ENCODE peak calls at places on chromosome X, in four cellular contexts. One of them, this sample, is unnamed.

GRCh38 chrX:17553451-17553850 is 178.5 kb downstream of the NHS start:
- DNase-seq in fibroblast of lung: peak; percentile 88
- DNase-seq in RWPE1: peak; percentile 51
- DNase-seq in body of pancreas: no peak
- DNase-seq in this sample: no peak

GRCh38 chrX:118637997-118638396 is 89.4 kb upstream of the IL13RA1 start:
- DNase-seq in fibroblast of lung: no peak
- DNase-seq in RWPE1: no peak
- DNase-seq in body of pancreas: no peak
- DNase-seq in this sample: no peak

GRCh38 chrX:39670281-39670680 is 427.5 kb downstream of the BCOR start:
- DNase-seq in fibroblast of lung: peak; percentile 38
- DNase-seq in RWPE1: no peak
- DNase-seq in body of pancreas: no peak
- DNase-seq in this sample: no peak

GRCh38 chrX:50431623-50432022 is 39.0 kb downstream of the DGKK start:
- DNase-seq in fibroblast of lung: no peak
- DNase-seq in RWPE1: no peak
- DNase-seq in body of pancreas: no peak
- DNase-seq in this sample: no peak

GRCh38 chrX:53281321-53281822 is at the start of gene IQSEC2:
- DNase-seq in fibroblast of lung: peak; percentile 82
- DNase-seq in RWPE1: peak; percentile 68
- DNase-seq in body of pancreas: peak; percentile 88
- DNase-seq in this sample: no peak

GRCh38 chrX:53268173-53268572 is 13.2 kb downstream of the IQSEC2 start:
- DNase-seq in fibroblast of lung: no peak
- DNase-seq in RWPE1: peak; percentile 48
- DNase-seq in body of pancreas: no peak
- DNase-seq in this sample: no peak

GRCh38 chrX:21400408-21401121 is 26.3 kb downstream of the CNKSR2 start:
- DNase-seq in fibroblast of lung: no peak
- DNase-seq in RWPE1: no peak
- DNase-seq in body of pancreas: no peak
- DNase-seq in this sample: no peak

GRCh38 chrX:43836435-43837184 is 45.6 kb downstream of the MAOB start:
- DNase-seq in fibroblast of lung: peak; percentile 13
- DNase-seq in RWPE1: peak; percentile 2
- DNase-seq in body of pancreas: no peak
- DNase-seq in this sample: no peak

GRCh38 chrX:667360-667759 is 36.8 kb downstream of the SHOX start:
- DNase-seq in fibroblast of lung: no peak
- DNase-seq in RWPE1: no peak
- DNase-seq in body of pancreas: no peak
- DNase-seq in this sample: no peak

GRCh38 chrX:37746268-37746931 is 33.5 kb upstream of the CYBB start:
- DNase-seq in fibroblast of lung: peak; percentile 28
- DNase-seq in RWPE1: no peak
- DNase-seq in body of pancreas: no peak
- DNase-seq in this sample: no peak

GRCh38 chrX:318068-318738 is 393 bp downstream of the GTPBP6 start:
- DNase-seq in fibroblast of lung: peak; percentile 97
- DNase-seq in RWPE1: peak; percentile 95
- DNase-seq in body of pancreas: peak; percentile 99
- DNase-seq in this sample: peak; percentile 92

GRCh38 chrX:78548012-78548411 is 111.1 kb downstream of the RTL3 start:
- DNase-seq in fibroblast of lung: peak; percentile 59
- DNase-seq in RWPE1: no peak
- DNase-seq in body of pancreas: no peak
- DNase-seq in this sample: no peak

GRCh38 chrX:12919051-12919450 is 12.6 kb downstream of the TLR8 start:
- DNase-seq in fibroblast of lung: no peak
- DNase-seq in RWPE1: peak; percentile 1
- DNase-seq in body of pancreas: no peak
- DNase-seq in this sample: no peak

GRCh38 chrX:119635799-119636198 is 29.6 kb upstream of the NKRF start:
- DNase-seq in fibroblast of lung: no peak
- DNase-seq in RWPE1: no peak
- DNase-seq in body of pancreas: no peak
- DNase-seq in this sample: no peak

GRCh38 chrX:112808651-112809050 is 32.0 kb downstream of the AMOT start:
- DNase-seq in fibroblast of lung: no peak
- DNase-seq in RWPE1: no peak
- DNase-seq in body of pancreas: no peak
- DNase-seq in this sample: no peak

GRCh38 chrX:55907968-55908607 is 190.5 kb downstream of the RRAGB start:
- DNase-seq in fibroblast of lung: peak; percentile 7
- DNase-seq in RWPE1: peak; percentile 3
- DNase-seq in body of pancreas: peak; percentile 71
- DNase-seq in this sample: peak; percentile 42

GRCh38 chrX:102720237-102721168 is at the start of gene GPRASP3:
- DNase-seq in fibroblast of lung: peak; percentile 75
- DNase-seq in RWPE1: peak; percentile 62
- DNase-seq in body of pancreas: peak; percentile 90
- DNase-seq in this sample: no peak

GRCh38 chrX:154799554-154800348 is 5.5 kb downstream of the MPP1 start:
- DNase-seq in fibroblast of lung: peak; percentile 28
- DNase-seq in RWPE1: no peak
- DNase-seq in body of pancreas: peak; percentile 77
- DNase-seq in this sample: peak; percentile 12

GRCh38 chrX:24149346-24150050 is at the start of gene ZFX:
- DNase-seq in fibroblast of lung: peak; percentile 76
- DNase-seq in RWPE1: no peak
- DNase-seq in body of pancreas: peak; percentile 79
- DNase-seq in this sample: peak; percentile 54

GRCh38 chrX:24153796-24154189 is 4.3 kb downstream of the ZFX start:
- DNase-seq in fibroblast of lung: no peak
- DNase-seq in RWPE1: no peak
- DNase-seq in body of pancreas: no peak
- DNase-seq in this sample: no peak

GRCh38 chrX:24153175-24153795 is 3.8 kb downstream of the ZFX start:
- DNase-seq in fibroblast of lung: no peak
- DNase-seq in RWPE1: peak; percentile 1
- DNase-seq in body of pancreas: no peak
- DNase-seq in this sample: no peak

GRCh38 chrX:24150051-24150790 is 692 bp downstream of the ZFX start:
- DNase-seq in fibroblast of lung: peak; percentile 92
- DNase-seq in RWPE1: peak; percentile 77
- DNase-seq in body of pancreas: peak; percentile 92
- DNase-seq in this sample: peak; percentile 81

DNA sequence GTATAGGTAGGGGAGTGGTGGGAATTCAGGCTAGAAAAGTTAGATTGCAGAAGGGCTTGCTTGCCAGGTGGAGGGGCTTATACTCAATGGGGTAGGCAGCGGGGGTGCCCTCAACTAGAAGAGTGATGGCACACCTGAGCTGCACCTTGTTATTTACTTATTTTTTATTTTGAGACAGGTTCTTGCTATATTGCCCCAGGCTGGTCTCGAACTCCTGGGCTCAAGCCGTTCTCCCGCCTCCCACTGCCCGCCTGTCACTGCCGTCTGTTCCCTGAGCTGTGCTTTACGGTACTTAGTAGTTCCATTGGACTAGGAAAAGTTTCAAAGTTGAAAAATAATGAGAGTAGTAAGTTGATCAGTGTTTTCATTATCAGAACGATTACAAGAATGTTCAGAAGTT is 2.0 kb downstream of the ZFX start:
- DNase-seq in fibroblast of lung: no peak
- DNase-seq in RWPE1: no peak
- DNase-seq in body of pancreas: peak; percentile 20
- DNase-seq in this sample: no peak
- TF ChIP-seq CTCF in fibroblast of lung: no peak
- TF ChIP-seq CTCF in RWPE1: no peak
- TF ChIP-seq CTCF in body of pancreas: no peak
- TF ChIP-seq CTCF in this sample: no peak

GRCh38 chrX:136954930-136955329 is 74.4 kb upstream of the RBMX start:
- DNase-seq in fibroblast of lung: peak; percentile 28
- DNase-seq in RWPE1: peak; percentile 1
- DNase-seq in body of pancreas: no peak
- DNase-seq in this sample: no peak
- TF ChIP-seq CTCF in fibroblast of lung: peak; percentile 26
- TF ChIP-seq CTCF in RWPE1: peak; percentile 30
- TF ChIP-seq CTCF in body of pancreas: peak; percentile 57
- TF ChIP-seq CTCF in this sample: peak; percentile 63

GRCh38 chrX:48826135-48826875 is at the start of gene ERAS:
- DNase-seq in fibroblast of lung: no peak
- DNase-seq in RWPE1: no peak
- DNase-seq in body of pancreas: no peak
- DNase-seq in this sample: no peak
- TF ChIP-seq CTCF in fibroblast of lung: no peak
- TF ChIP-seq CTCF in RWPE1: no peak
- TF ChIP-seq CTCF in body of pancreas: no peak
- TF ChIP-seq CTCF in this sample: no peak

DNA sequence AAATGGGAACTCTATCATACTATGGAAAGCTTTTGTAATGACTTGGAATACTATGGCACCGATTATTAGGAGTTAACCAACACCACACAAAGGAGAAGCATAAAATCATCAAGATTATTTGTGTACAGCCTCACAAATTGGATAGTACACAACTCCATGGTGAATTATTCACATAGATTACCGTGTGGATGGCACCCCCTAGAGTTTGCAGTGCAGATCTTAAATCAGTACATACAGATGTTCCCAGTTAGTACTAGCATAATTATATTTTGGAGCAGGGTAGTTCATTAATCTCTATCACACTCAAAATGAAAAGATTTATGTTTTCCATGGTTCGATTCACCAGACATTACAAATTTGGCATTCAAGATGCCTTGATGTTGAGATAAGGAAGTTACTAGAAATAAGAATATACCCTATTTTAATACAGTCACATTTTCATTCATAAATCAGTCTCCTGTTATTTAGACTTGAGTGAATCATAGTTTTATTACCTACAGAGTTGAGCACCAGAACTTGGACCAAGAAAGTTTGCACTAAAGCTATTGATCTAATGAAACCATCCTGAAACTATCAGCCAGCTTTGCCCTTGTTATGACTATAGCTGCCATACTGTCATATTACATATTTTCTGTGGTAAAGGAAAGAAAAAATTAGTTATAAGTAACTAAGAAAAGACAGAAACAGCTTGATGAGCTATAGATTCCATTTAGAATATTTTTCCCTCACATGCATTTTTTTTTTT is 531.8 kb downstream of the GLUD2 start:
- DNase-seq in fibroblast of lung: peak; percentile 4
- DNase-seq in RWPE1: no peak
- DNase-seq in body of pancreas: peak; percentile 33
- DNase-seq in this sample: peak; percentile 1
- TF ChIP-seq CTCF in fibroblast of lung: no peak
- TF ChIP-seq CTCF in RWPE1: peak; percentile 7
- TF ChIP-seq CTCF in body of pancreas: peak; percentile 53
- TF ChIP-seq CTCF in this sample: peak; percentile 62

GRCh38 chrX:24371391-24371972 is 11.0 kb downstream of the SUPT20HL1 start:
- DNase-seq in fibroblast of lung: peak; percentile 44
- DNase-seq in RWPE1: peak; percentile 18
- DNase-seq in body of pancreas: peak; percentile 80
- DNase-seq in this sample: peak; percentile 76
- TF ChIP-seq CTCF in fibroblast of lung: peak; percentile 38
- TF ChIP-seq CTCF in RWPE1: peak; percentile 57
- TF ChIP-seq CTCF in body of pancreas: peak; percentile 66
- TF ChIP-seq CTCF in this sample: peak; percentile 82

GRCh38 chrX:148530464-148531077 is 30.2 kb downstream of the AFF2 start:
- DNase-seq in fibroblast of lung: peak; percentile 19
- DNase-seq in RWPE1: no peak
- DNase-seq in body of pancreas: peak; percentile 39
- DNase-seq in this sample: peak; percentile 2
- TF ChIP-seq CTCF in fibroblast of lung: peak; percentile 44
- TF ChIP-seq CTCF in RWPE1: peak; percentile 27
- TF ChIP-seq CTCF in body of pancreas: peak; percentile 49
- TF ChIP-seq CTCF in this sample: peak; percentile 74

GRCh38 chrX:22664826-22665225 is 334.9 kb upstream of the DDX53 start:
- DNase-seq in fibroblast of lung: no peak
- DNase-seq in RWPE1: no peak
- DNase-seq in body of pancreas: no peak
- DNase-seq in this sample: no peak

GRCh38 chrX:22665818-22666217 is 333.9 kb upstream of the DDX53 start:
- DNase-seq in fibroblast of lung: no peak
- DNase-seq in RWPE1: no peak
- DNase-seq in body of pancreas: no peak
- DNase-seq in this sample: no peak

GRCh38 chrX:22660756-22661155 is 339.0 kb upstream of the DDX53 start:
- DNase-seq in fibroblast of lung: peak; percentile 66
- DNase-seq in RWPE1: no peak
- DNase-seq in body of pancreas: no peak
- DNase-seq in this sample: no peak

GRCh38 chrX:22666441-22666840 is 333.3 kb upstream of the DDX53 start:
- DNase-seq in fibroblast of lung: peak; percentile 11
- DNase-seq in RWPE1: no peak
- DNase-seq in body of pancreas: no peak
- DNase-seq in this sample: no peak

DNA sequence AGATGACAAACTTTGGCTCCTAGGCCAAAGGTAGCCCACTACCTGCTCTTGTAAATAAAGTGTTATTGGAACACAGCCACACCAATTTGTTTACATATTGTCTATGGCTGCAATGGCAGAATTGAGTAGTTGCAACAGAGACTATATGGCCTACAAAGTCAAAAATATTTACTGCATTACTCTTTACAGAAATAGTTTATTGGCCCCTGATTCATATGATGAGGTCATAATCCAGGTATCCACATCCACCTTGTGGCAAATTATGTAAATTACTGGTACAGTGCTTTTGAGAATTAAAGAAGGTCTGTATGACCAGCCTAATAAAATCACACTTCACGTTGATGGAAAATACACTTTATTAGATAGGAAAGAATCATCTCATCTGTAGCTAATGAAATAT is 337.0 kb upstream of the DDX53 start:
- DNase-seq in fibroblast of lung: no peak
- DNase-seq in RWPE1: peak; percentile 21
- DNase-seq in body of pancreas: no peak
- DNase-seq in this sample: no peak
- TF ChIP-seq CTCF in fibroblast of lung: no peak
- TF ChIP-seq CTCF in RWPE1: no peak
- TF ChIP-seq CTCF in body of pancreas: no peak
- TF ChIP-seq CTCF in this sample: no peak

GRCh38 chrX:108246304-108246954 is 154.9 kb downstream of the ATG4A start:
- DNase-seq in fibroblast of lung: no peak
- DNase-seq in RWPE1: no peak
- DNase-seq in body of pancreas: no peak
- DNase-seq in this sample: no peak
- TF ChIP-seq CTCF in fibroblast of lung: no peak
- TF ChIP-seq CTCF in RWPE1: no peak
- TF ChIP-seq CTCF in body of pancreas: no peak
- TF ChIP-seq CTCF in this sample: no peak

This sample was measured in neural crest cell.